ENCODE peak calls at places on chromosomes 5 and 9, in five cellular contexts. Y is lower lobe of right lung; P is CD8-positive, alpha-beta T cell; M is NCI-H1694; Z is AG08396. D is an unnamed sample.

GRCh38 chr5:41843456-41844112 is 26.6 kb downstream of the OXCT1 start:
- DNase-seq in Y (no peak), P (no peak), M (peak), Z (peak), D (peak)

GRCh38 chr5:102782245-102782872 is 27.3 kb downstream of the PAM start:
- DNase-seq in Y (no peak), P (no peak), M (no peak), Z (no peak), D (no peak)

GRCh38 chr5:94524841-94525697 is 93.3 kb downstream of the KIAA0825 start:
- DNase-seq in Y (no peak), P (no peak), M (peak), Z (peak), D (peak)

GRCh38 chr5:109161914-109162683 is 247.7 kb downstream of the PJA2 start:
- DNase-seq in Y (no peak), P (no peak), M (no peak), Z (no peak), D (no peak)

GRCh38 chr5:100840364-100840763 is 62.7 kb downstream of the ST8SIA4 start:
- DNase-seq in Y (no peak), P (no peak), M (no peak), Z (no peak), D (peak)

GRCh38 chr9:100216178-100216787 is 117.2 kb downstream of the INVS start:
- DNase-seq in Y (peak), P (peak), M (no peak), Z (peak), D (peak)

GRCh38 chr9:132381966-132382541 is 24.6 kb downstream of the TTF1 start:
- DNase-seq in Y (no peak), P (no peak), M (no peak), Z (no peak), D (no peak)

GRCh38 chr5:133459474-133460155 is 152.7 kb downstream of the FSTL4 start:
- DNase-seq in Y (no peak), P (no peak), M (no peak), Z (no peak), D (no peak)

GRCh38 chr9:124784503-124784902 is 7.6 kb downstream of the OLFML2A start:
- DNase-seq in Y (no peak), P (no peak), M (no peak), Z (no peak), D (no peak)

GRCh38 chr5:168553377-168554130 is 24.4 kb downstream of the FBLL1 start:
- DNase-seq in Y (no peak), P (no peak), M (no peak), Z (no peak), D (no peak)

GRCh38 chr5:72018158-72018803 is 89.0 kb upstream of the MAP1B start:
- DNase-seq in Y (peak), P (peak), M (peak), Z (peak), D (peak)

GRCh38 chr5:154236459-154237375 is 46.2 kb downstream of the GALNT10 start:
- DNase-seq in Y (no peak), P (no peak), M (no peak), Z (no peak), D (no peak)